ENCODE peak calls at places on chromosomes 11 and 22, in four cellular contexts. D, F, Q and O are unnamed samples.

GRCh38 chr11:16226245-16226644 is 130.1 kb downstream of the SOX6 start:
- DNase-seq in D (no peak), F (peak), Q (peak), O (no peak)

GRCh38 chr11:66220566-66220935 is 47.9 kb upstream of the RAB1B start:
- DNase-seq in D (no peak), F (no peak), Q (peak), O (no peak)

GRCh38 chr22:35066768-35067167 is 810 bp downstream of the ISX start:
- DNase-seq in D (no peak), F (no peak), Q (no peak), O (no peak)

GRCh38 chr11:66323684-66324083 is 6.8 kb upstream of the CD248 start:
- DNase-seq in D (no peak), F (no peak), Q (no peak), O (no peak)

GRCh38 chr11:122069946-122070345 is 46.1 kb downstream of the BLID start:
- DNase-seq in D (peak), F (peak), Q (peak), O (peak)

GRCh38 chr11:70625921-70626518 is 227.7 kb downstream of the CTTN start:
- DNase-seq in D (no peak), F (no peak), Q (no peak), O (peak)

GRCh38 chr11:71301858-71302533 is 49.6 kb upstream of the SHANK2 start:
- DNase-seq in D (no peak), F (peak), Q (no peak), O (no peak)

GRCh38 chr22:20249797-20250354 is 18.2 kb downstream of the RTN4R start:
- DNase-seq in D (no peak), F (no peak), Q (no peak), O (peak)

GRCh38 chr11:128311742-128312719 is 275.3 kb downstream of the ETS1 start:
- DNase-seq in D (no peak), F (no peak), Q (no peak), O (no peak)

GRCh38 chr22:26410398-26410797 is 18.7 kb upstream of the ASPHD2 start:
- DNase-seq in D (no peak), F (no peak), Q (no peak), O (no peak)

GRCh38 chr11:17932472-17932871 is 80.4 kb downstream of the SERGEF start:
- DNase-seq in D (no peak), F (no peak), Q (no peak), O (no peak)
- TF ChIP-seq CTCF in D (no peak), F (no peak), Q (no peak), O (peak)

DNA sequence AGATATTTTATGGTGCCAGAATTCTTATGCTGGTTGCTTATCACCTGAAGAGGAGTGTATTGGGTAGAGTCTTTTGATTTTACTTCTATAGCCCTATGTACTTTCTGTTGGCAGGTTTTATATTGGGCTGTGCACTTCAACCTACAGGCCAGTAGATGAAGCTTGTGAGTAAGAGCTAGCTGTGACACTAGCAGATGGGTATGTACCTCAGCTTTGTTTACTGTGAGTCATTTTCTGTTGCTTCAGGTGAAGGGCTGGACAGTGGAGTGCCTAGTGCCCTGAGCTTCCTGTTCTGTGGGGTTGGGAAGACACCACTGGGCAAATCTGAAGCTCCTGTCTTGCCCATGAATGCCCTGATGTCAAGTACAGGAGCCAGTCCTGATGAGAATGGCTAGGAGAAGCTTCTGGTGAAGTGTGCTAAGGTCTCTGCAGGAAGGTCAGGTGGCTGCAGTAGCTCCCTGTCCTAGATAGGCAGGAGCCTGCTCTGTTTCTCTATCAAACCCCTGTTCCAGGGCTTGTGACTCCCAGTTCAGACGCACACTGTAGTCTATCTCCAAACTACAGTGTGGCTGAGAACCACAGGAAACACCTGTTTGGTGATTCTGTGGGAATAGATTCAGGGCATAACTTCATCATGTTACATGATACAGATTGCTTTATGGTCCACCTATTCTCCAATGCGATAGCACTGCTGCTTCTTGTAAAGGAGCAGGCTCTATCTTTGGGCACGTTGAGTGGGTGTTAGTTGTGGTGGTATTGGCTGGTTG is 755.7 kb downstream of the KCNA4 start:
- DNase-seq in D (no peak), F (no peak), Q (no peak), O (no peak)
- TF ChIP-seq CTCF in D (no peak), F (no peak), Q (no peak), O (peak)

GRCh38 chr11:46345131-46345597 is 2.1 kb upstream of the DGKZ start:
- DNase-seq in D (no peak), F (peak), Q (no peak), O (peak)
- TF ChIP-seq CTCF in D (no peak), F (no peak), Q (no peak), O (peak)

GRCh38 chr11:62788991-62789390 is 1.8 kb downstream of the TMEM179B start:
- DNase-seq in D (no peak), F (peak), Q (no peak), O (no peak)
- TF ChIP-seq CTCF in D (no peak), F (no peak), Q (no peak), O (no peak)